ENCODE peak calls at places on chromosomes 4 and X, in four cellular contexts. One of them, this sample, is unnamed.

GRCh38 chrX:116413273-116413672 is 23.1 kb upstream of the SLC6A14 start:
- DNase-seq in K562: no peak
- DNase-seq in IMR-90: no peak
- DNase-seq in GM12878: no peak
- DNase-seq in this sample: no peak

GRCh38 chr4:173214661-173215060 is 46.0 kb downstream of the GALNT7 start:
- DNase-seq in GM12878: no peak
- DNase-seq in K562: no peak
- DNase-seq in IMR-90: peak; percentile 17
- DNase-seq in this sample: no peak

GRCh38 chr4:156347412-156348075 is 393.9 kb upstream of the CTSO start:
- DNase-seq in IMR-90: peak; percentile 64
- DNase-seq in GM12878: no peak
- DNase-seq in K562: no peak
- DNase-seq in this sample: no peak

GRCh38 chr4:152780267-152780811 is 585 bp downstream of the ARFIP1 start:
- DNase-seq in K562: peak; percentile 18
- DNase-seq in IMR-90: peak; percentile 22
- DNase-seq in GM12878: no peak
- DNase-seq in this sample: no peak

GRCh38 chrX:129957241-129958099 is 25.0 kb upstream of the BCORL1 start:
- DNase-seq in IMR-90: peak; percentile 16
- DNase-seq in GM12878: peak; percentile 34
- DNase-seq in K562: peak; percentile 80
- DNase-seq in this sample: peak; percentile 18

GRCh38 chr4:153620352-153620751 is 63.7 kb upstream of the TLR2 start:
- DNase-seq in GM12878: no peak
- DNase-seq in IMR-90: peak; percentile 57
- DNase-seq in K562: no peak
- DNase-seq in this sample: peak; percentile 12

GRCh38 chr4:142095886-142096605 is 459.7 kb downstream of the IL15 start:
- DNase-seq in GM12878: no peak
- DNase-seq in K562: no peak
- DNase-seq in IMR-90: peak; percentile 96
- DNase-seq in this sample: peak; percentile 94

GRCh38 chr4:19301527-19301926 is 950.2 kb upstream of the SLIT2 start:
- DNase-seq in IMR-90: no peak
- DNase-seq in GM12878: no peak
- DNase-seq in K562: no peak
- DNase-seq in this sample: no peak

GRCh38 chrX:123155327-123155726 is 28.8 kb upstream of the GRIA3 start:
- DNase-seq in IMR-90: no peak
- DNase-seq in GM12878: no peak
- DNase-seq in K562: no peak
- DNase-seq in this sample: no peak

GRCh38 chrX:6291444-6291843 is 62.8 kb upstream of the NLGN4X start:
- DNase-seq in IMR-90: no peak
- DNase-seq in GM12878: no peak
- DNase-seq in K562: no peak
- DNase-seq in this sample: no peak

GRCh38 chrX:139559383-139560042 is 29.0 kb downstream of the F9 start:
- DNase-seq in GM12878: peak; percentile 30
- DNase-seq in K562: peak; percentile 4
- DNase-seq in IMR-90: peak; percentile 43
- DNase-seq in this sample: peak; percentile 26

GRCh38 chr4:184882276-184882675 is 56.5 kb upstream of the ACSL1 start:
- DNase-seq in GM12878: no peak
- DNase-seq in K562: no peak
- DNase-seq in IMR-90: no peak
- DNase-seq in this sample: no peak

GRCh38 chr4:139767168-139767567 is 101.5 kb downstream of the MGST2 start:
- DNase-seq in K562: no peak
- DNase-seq in IMR-90: no peak
- DNase-seq in GM12878: no peak
- DNase-seq in this sample: no peak

GRCh38 chr4:7824218-7824617 is 115.4 kb downstream of the AFAP1 start:
- DNase-seq in IMR-90: peak; percentile 76
- DNase-seq in K562: no peak
- DNase-seq in GM12878: no peak
- DNase-seq in this sample: no peak

GRCh38 chrX:133412246-133412645 is 3.0 kb downstream of the GPC4 start:
- DNase-seq in K562: no peak
- DNase-seq in IMR-90: peak; percentile 13
- DNase-seq in GM12878: no peak
- DNase-seq in this sample: no peak

GRCh38 chr4:14445882-14446281 is 556.4 kb upstream of the CPEB2 start:
- DNase-seq in K562: no peak
- DNase-seq in IMR-90: no peak
- DNase-seq in GM12878: no peak
- DNase-seq in this sample: no peak

GRCh38 chr4:182862166-182862875 is 54.9 kb downstream of the DCTD start:
- DNase-seq in GM12878: no peak
- DNase-seq in K562: no peak
- DNase-seq in IMR-90: no peak
- DNase-seq in this sample: no peak

GRCh38 chrX:51894697-51895336 is 1.4 kb downstream of the MAGED1 start:
- DNase-seq in K562: no peak
- DNase-seq in GM12878: no peak
- DNase-seq in IMR-90: peak; percentile 31
- DNase-seq in this sample: peak; percentile 25

GRCh38 chr4:60129740-60130139 is 1070.4 kb upstream of the ADGRL3 start:
- DNase-seq in GM12878: no peak
- DNase-seq in IMR-90: no peak
- DNase-seq in K562: no peak
- DNase-seq in this sample: no peak

GRCh38 chr4:55830741-55831140 is 11.2 kb downstream of the EXOC1L start:
- DNase-seq in K562: no peak
- DNase-seq in IMR-90: no peak
- DNase-seq in GM12878: no peak
- DNase-seq in this sample: no peak

GRCh38 chrX:12304261-12304660 is 166.0 kb downstream of the FRMPD4 start:
- DNase-seq in GM12878: no peak
- DNase-seq in IMR-90: peak; percentile 30
- DNase-seq in K562: no peak
- DNase-seq in this sample: no peak

GRCh38 chr4:16721618-16722291 is 176.7 kb downstream of the LDB2 start:
- DNase-seq in GM12878: no peak
- DNase-seq in K562: no peak
- DNase-seq in IMR-90: peak; percentile 89
- DNase-seq in this sample: peak; percentile 67

GRCh38 chr4:87410669-87411068 is 11.7 kb upstream of the NUDT9 start:
- DNase-seq in K562: no peak
- DNase-seq in IMR-90: peak; percentile 37
- DNase-seq in GM12878: no peak
- DNase-seq in this sample: no peak

GRCh38 chr4:83917572-83917971 is 381.7 kb downstream of the GPAT3 start:
- DNase-seq in GM12878: no peak
- DNase-seq in IMR-90: peak; percentile 2
- DNase-seq in K562: peak; percentile 17
- DNase-seq in this sample: no peak

GRCh38 chr4:187103351-187103750 is 379.7 kb upstream of the FAT1 start:
- DNase-seq in IMR-90: no peak
- DNase-seq in GM12878: no peak
- DNase-seq in K562: no peak
- DNase-seq in this sample: no peak

GRCh38 chrX:31547816-31548215 is 476.0 kb upstream of the FTHL17 start:
- DNase-seq in K562: no peak
- DNase-seq in GM12878: no peak
- DNase-seq in IMR-90: no peak
- DNase-seq in this sample: no peak

GRCh38 chr4:168631241-168632151 is 134.6 kb downstream of the PALLD start:
- DNase-seq in IMR-90: peak; percentile 55
- DNase-seq in GM12878: no peak
- DNase-seq in K562: no peak
- DNase-seq in this sample: peak; percentile 72

GRCh38 chr4:8940792-8941491 is 69.3 kb upstream of the HMX1 start:
- DNase-seq in K562: peak; percentile 19
- DNase-seq in GM12878: no peak
- DNase-seq in IMR-90: no peak
- DNase-seq in this sample: no peak

GRCh38 chr4:10237131-10237530 is 120.5 kb upstream of the WDR1 start:
- DNase-seq in GM12878: no peak
- DNase-seq in K562: no peak
- DNase-seq in IMR-90: no peak
- DNase-seq in this sample: no peak

GRCh38 chrX:154022108-154022507 is 2.4 kb upstream of the IRAK1 start:
- DNase-seq in IMR-90: no peak
- DNase-seq in GM12878: no peak
- DNase-seq in K562: no peak
- DNase-seq in this sample: no peak

GRCh38 chrX:153644356-153645125 is 2.5 kb upstream of the DUSP9 start:
- DNase-seq in K562: no peak
- DNase-seq in GM12878: no peak
- DNase-seq in IMR-90: no peak
- DNase-seq in this sample: no peak

GRCh38 chrX:124518888-124519287 is 172.5 kb downstream of the SH2D1A start:
- DNase-seq in GM12878: no peak
- DNase-seq in IMR-90: peak; percentile 7
- DNase-seq in K562: no peak
- DNase-seq in this sample: no peak

DNA sequence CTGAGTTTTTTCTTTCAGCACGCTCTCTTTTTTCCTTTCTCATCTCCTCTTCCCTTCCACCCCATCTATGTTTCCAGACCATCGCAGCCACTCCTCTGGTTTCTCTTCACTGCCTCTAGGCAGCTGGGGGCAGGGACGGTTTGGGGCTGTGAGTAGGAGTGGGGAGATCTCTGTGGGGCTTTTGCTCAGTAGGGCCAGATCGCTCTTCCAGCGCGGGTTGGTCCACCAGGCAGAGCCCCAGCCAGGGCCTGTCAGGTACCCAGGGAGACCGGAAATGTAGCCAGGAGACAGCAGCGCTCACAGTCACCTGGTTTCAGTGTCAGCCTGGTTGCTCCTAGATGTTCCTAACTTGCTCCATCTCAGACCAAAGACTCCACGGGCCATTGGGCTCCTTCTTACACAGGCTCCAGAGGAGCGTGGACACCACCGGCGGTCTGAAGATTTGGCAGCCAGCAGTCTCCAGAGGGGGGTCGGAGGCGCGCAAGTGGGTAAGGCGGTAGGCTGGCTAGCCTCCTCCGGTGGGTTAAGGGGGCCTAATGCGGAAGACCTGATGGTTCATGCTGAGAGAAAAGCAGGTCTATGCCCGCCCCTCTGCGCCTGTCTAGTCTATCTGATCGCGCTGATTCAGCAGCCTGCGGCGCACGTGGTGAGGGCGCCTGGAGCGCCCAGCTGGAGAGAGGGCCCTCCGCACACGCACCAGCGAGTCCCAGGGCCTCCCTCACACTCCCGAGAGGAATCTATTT is 1.8 kb downstream of the FGF5 start:
- DNase-seq in GM12878: no peak
- DNase-seq in K562: no peak
- DNase-seq in IMR-90: peak; percentile 53
- DNase-seq in this sample: no peak
- H3K4me3 ChIP-seq in GM12878: no peak overlapping the region
- H3K4me3 ChIP-seq in K562: no peak overlapping the region
- H3K4me3 ChIP-seq in IMR-90: peak overlapping the region; percentile 63
- H3K4me3 ChIP-seq in this sample: no peak overlapping the region

GRCh38 chrX:24491741-24492140 is 26.7 kb downstream of the PDK3 start:
- DNase-seq in GM12878: no peak
- DNase-seq in IMR-90: no peak
- DNase-seq in K562: no peak
- DNase-seq in this sample: no peak

GRCh38 chrX:24495700-24496099 is 30.6 kb downstream of the PDK3 start:
- DNase-seq in K562: no peak
- DNase-seq in IMR-90: no peak
- DNase-seq in GM12878: no peak
- DNase-seq in this sample: no peak

GRCh38 chrX:24493740-24494543 is 28.9 kb downstream of the PDK3 start:
- DNase-seq in GM12878: no peak
- DNase-seq in K562: no peak
- DNase-seq in IMR-90: no peak
- DNase-seq in this sample: no peak

GRCh38 chrX:24498181-24498580 is 33.1 kb downstream of the PDK3 start:
- DNase-seq in GM12878: no peak
- DNase-seq in IMR-90: no peak
- DNase-seq in K562: no peak
- DNase-seq in this sample: peak; percentile 13

GRCh38 chrX:24494544-24495113 is 29.5 kb downstream of the PDK3 start:
- DNase-seq in IMR-90: peak; percentile 80
- DNase-seq in K562: no peak
- DNase-seq in GM12878: no peak
- DNase-seq in this sample: peak; percentile 87
- TF ChIP-seq FOS in IMR-90: no peak
- TF ChIP-seq FOS in K562: no peak
- TF ChIP-seq FOS in GM12878: no peak
- TF ChIP-seq FOS in this sample: peak; percentile 46

GRCh38 chr4:170090667-170091052 is 904 bp upstream of the AADAT start:
- DNase-seq in GM12878: no peak
- DNase-seq in IMR-90: peak; percentile 13
- DNase-seq in K562: no peak
- DNase-seq in this sample: no peak
- H3K4me3 ChIP-seq in GM12878: no peak overlapping the region
- H3K4me3 ChIP-seq in IMR-90: no peak overlapping the region
- H3K4me3 ChIP-seq in K562: no peak overlapping the region
- H3K4me3 ChIP-seq in this sample: no peak overlapping the region

DNA sequence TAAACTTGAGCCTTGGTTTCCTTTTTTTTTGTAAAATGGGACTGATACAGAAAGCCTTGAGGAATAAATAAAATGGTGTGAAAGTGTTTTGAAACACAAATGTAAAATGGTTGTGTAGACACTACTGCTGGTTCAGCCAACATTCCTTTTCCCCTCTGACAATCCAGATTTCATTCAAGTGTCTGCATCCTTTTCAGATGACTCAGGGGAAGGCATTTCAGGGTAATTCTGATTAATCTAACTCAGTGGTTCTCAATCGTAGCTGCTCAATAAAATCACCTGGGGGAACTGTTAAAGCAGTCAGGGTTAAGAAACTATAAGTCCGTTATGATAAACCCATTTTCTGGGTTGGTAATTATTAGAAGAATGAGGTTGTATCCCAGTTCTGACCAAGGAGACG is 4.6 kb downstream of the ARHGAP10 start:
- DNase-seq in GM12878: no peak
- DNase-seq in IMR-90: peak; percentile 79
- DNase-seq in K562: no peak
- DNase-seq in this sample: peak; percentile 59
- TF ChIP-seq FOS in GM12878: no peak
- TF ChIP-seq FOS in IMR-90: peak; percentile 48
- TF ChIP-seq FOS in K562: no peak
- TF ChIP-seq FOS in this sample: peak; percentile 60

GRCh38 chrX:136773649-136774048 is 7.1 kb downstream of the ARHGEF6 start:
- DNase-seq in K562: no peak
- DNase-seq in IMR-90: no peak
- DNase-seq in GM12878: no peak
- DNase-seq in this sample: no peak
- H3K4me3 ChIP-seq in K562: no peak overlapping the region
- H3K4me3 ChIP-seq in IMR-90: no peak overlapping the region
- H3K4me3 ChIP-seq in GM12878: no peak overlapping the region
- H3K4me3 ChIP-seq in this sample: no peak overlapping the region